ENCODE peak calls at places on chromosomes 1 and 21, in five cellular contexts. E is heart right ventricle, B is brain microvascular endothelial cell, C is AG04450, Y is gastrocnemius medialis. D is an unnamed sample.

GRCh38 chr1:119463569-119463968 is 43.4 kb upstream of the HSD3B1 start:
- DNase-seq in E (no peak), B (no peak), C (no peak), Y (no peak), D (no peak)

GRCh38 chr1:111503585-111504060 is at the start of the genes ADORA3 and TMIGD3:
- DNase-seq in E (no peak), B (no peak), C (no peak), Y (no peak), D (no peak)

GRCh38 chr21:26852422-26852821 is 7.2 kb upstream of the ADAMTS1 start:
- DNase-seq in E (no peak), B (no peak), C (no peak), Y (no peak), D (no peak)

GRCh38 chr1:87226341-87226760 is 102.3 kb upstream of the LMO4 start:
- DNase-seq in E (peak; percentile 47), B (peak; percentile 99), C (peak; percentile 96), Y (peak; percentile 21), D (no peak)

GRCh38 chr1:92953491-92953890 is 7.8 kb downstream of the DIPK1A start:
- DNase-seq in E (no peak), B (no peak), C (no peak), Y (no peak), D (no peak)

GRCh38 chr1:47951545-47952235 is 45.5 kb downstream of the TRABD2B start:
- DNase-seq in E (no peak), B (no peak), C (no peak), Y (no peak), D (no peak)

GRCh38 chr1:161215079-161215478 is at the start of gene FCER1G:
- DNase-seq in E (no peak), B (no peak), C (no peak), Y (no peak), D (no peak)

GRCh38 chr1:108560430-108561144 is 687 bp downstream of the EEIG2 start:
- DNase-seq in E (peak; percentile 49), B (peak; percentile 59), C (no peak), Y (no peak), D (no peak)

GRCh38 chr21:41703857-41704501 is 62.9 kb downstream of the RIPK4 start:
- DNase-seq in E (no peak), B (no peak), C (no peak), Y (no peak), D (no peak)

GRCh38 chr1:24898152-24898908 is 31.7 kb downstream of the RUNX3 start:
- DNase-seq in E (peak; percentile 31), B (peak; percentile 27), C (no peak), Y (no peak), D (peak; percentile 53)

GRCh38 chr1:202553560-202554038 is 156.7 kb downstream of the SYT2 start:
- DNase-seq in E (peak; percentile 42), B (peak; percentile 92), C (no peak), Y (no peak), D (no peak)

GRCh38 chr1:59052194-59052593 is 244.7 kb upstream of the FGGY start:
- DNase-seq in E (no peak), B (no peak), C (no peak), Y (no peak), D (no peak)

GRCh38 chr1:10784998-10785854 is 11.2 kb downstream of the CASZ1 start:
- DNase-seq in E (no peak), B (no peak), C (no peak), Y (no peak), D (no peak)

GRCh38 chr1:102296116-102296515 is 299.4 kb upstream of the OLFM3 start:
- DNase-seq in E (no peak), B (no peak), C (no peak), Y (no peak), D (no peak)

GRCh38 chr1:41268154-41268770 is 26.2 kb upstream of the SCMH1 start:
- DNase-seq in E (peak; percentile 73), B (peak; percentile 64), C (peak; percentile 46), Y (peak; percentile 45), D (peak; percentile 75)

GRCh38 chr1:7301346-7301993 is 469.6 kb upstream of the VAMP3 start:
- DNase-seq in E (no peak), B (peak; percentile 27), C (no peak), Y (no peak), D (no peak)

GRCh38 chr1:53949023-53949611 is 3.0 kb downstream of the LRRC42 start:
- DNase-seq in E (peak; percentile 21), B (no peak), C (no peak), Y (no peak), D (no peak)

GRCh38 chr1:161738627-161739287 is 10.8 kb upstream of the DUSP12 start:
- DNase-seq in E (peak; percentile 22), B (peak; percentile 76), C (peak; percentile 55), Y (peak; percentile 7), D (no peak)

GRCh38 chr21:20313013-20313412 is 685.2 kb upstream of the NCAM2 start:
- DNase-seq in E (no peak), B (no peak), C (no peak), Y (no peak), D (no peak)

GRCh38 chr1:26119892-26120608 is 8.4 kb downstream of the PDIK1L start:
- DNase-seq in E (no peak), B (no peak), C (no peak), Y (no peak), D (no peak)

GRCh38 chr1:224733021-224733911 is 117.1 kb downstream of the CNIH3 start:
- DNase-seq in E (peak; percentile 32), B (peak; percentile 29), C (no peak), Y (peak; percentile 9), D (no peak)

GRCh38 chr1:5485968-5486665 is 506.1 kb downstream of the NPHP4 start:
- DNase-seq in E (no peak), B (no peak), C (no peak), Y (no peak), D (no peak)

GRCh38 chr1:109499661-109500536 is 6.0 kb downstream of the CYB561D1 start:
- DNase-seq in E (no peak), B (peak; percentile 26), C (no peak), Y (no peak), D (no peak)

GRCh38 chr1:8604041-8604942 is 213.1 kb downstream of the RERE start:
- DNase-seq in E (no peak), B (no peak), C (no peak), Y (no peak), D (no peak)

GRCh38 chr1:176717052-176717754 is 254.2 kb downstream of the PAPPA2 start:
- DNase-seq in E (no peak), B (no peak), C (no peak), Y (no peak), D (no peak)

GRCh38 chr1:32151319-32151787 is 28.1 kb upstream of the TXLNA start:
- DNase-seq in E (no peak), B (peak; percentile 67), C (peak; percentile 55), Y (no peak), D (no peak)

GRCh38 chr1:186474208-186474607 is 13.3 kb upstream of the PDC start:
- DNase-seq in E (no peak), B (peak; percentile 76), C (no peak), Y (no peak), D (no peak)

GRCh38 chr21:36010801-36011200 is 49.5 kb downstream of the SETD4 start:
- DNase-seq in E (no peak), B (no peak), C (no peak), Y (no peak), D (no peak)

GRCh38 chr21:25639167-25639921 is at the start of gene JAM2:
- DNase-seq in E (peak; percentile 59), B (no peak), C (no peak), Y (no peak), D (peak; percentile 42)

GRCh38 chr1:151356668-151357067 is 9.6 kb upstream of the RFX5 start:
- DNase-seq in E (no peak), B (no peak), C (no peak), Y (no peak), D (no peak)

DNA sequence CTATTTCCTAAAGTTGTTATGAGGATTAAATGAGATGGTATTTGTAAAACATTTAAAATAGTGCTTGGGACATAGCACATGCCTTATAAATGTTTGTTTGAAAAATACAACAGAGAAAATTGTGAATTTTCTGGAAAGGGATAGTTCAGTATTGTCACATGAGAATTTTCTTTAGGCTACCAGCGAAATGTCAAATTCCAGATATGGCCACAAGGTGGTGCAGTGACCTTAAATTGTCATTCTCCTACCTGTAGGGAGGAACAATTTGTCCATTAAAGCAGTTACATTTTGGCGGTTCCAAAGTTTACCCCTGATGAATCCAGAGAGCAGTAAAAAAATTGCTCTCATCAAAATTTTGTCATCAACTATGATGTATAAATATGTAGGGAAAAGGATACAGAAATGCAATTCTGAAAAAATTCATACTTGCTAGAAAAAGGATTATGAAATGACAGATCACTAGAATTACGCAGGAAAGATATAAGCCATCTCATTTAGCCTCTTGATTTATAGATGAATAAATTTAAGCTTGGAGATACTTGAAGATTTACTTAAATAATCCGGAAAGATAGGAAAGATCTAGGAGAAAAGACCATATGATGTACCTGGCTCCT is 50.2 kb upstream of the TSHB start:
- DNase-seq in E (peak; percentile 58), B (peak; percentile 65), C (peak; percentile 13), Y (no peak), D (peak; percentile 45)
- TF ChIP-seq CTCF in E (peak; percentile 89), B (peak; percentile 70), C (peak; percentile 77), Y (peak; percentile 66), D (peak; percentile 85)

DNA sequence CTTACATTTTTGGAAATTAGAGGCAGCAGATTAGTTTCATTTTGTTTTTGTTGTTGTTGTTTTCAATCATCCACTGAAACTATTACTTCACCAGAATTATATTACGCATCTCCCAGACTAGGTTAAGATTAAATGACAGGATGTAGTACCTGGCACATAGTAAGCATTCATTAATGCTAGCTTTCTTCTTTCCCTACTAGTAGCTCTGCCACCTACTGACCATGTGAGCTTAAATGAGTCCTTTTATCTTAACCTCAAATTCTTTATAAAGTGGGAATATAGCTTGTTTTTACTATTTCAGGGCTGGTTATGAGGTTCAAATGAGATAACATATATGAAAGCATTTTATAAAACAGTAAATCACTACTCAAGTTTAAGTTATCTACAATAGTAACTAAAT is 10.2 kb upstream of the ASPM start:
- DNase-seq in E (no peak), B (no peak), C (no peak), Y (no peak), D (no peak)
- TF ChIP-seq CTCF in E (no peak), B (no peak), C (no peak), Y (no peak), D (no peak)

GRCh38 chr1:215682232-215682631 is 115.1 kb downstream of the KCTD3 start:
- DNase-seq in E (no peak), B (no peak), C (no peak), Y (no peak), D (no peak)
- TF ChIP-seq CTCF in E (no peak), B (no peak), C (peak; percentile 39), Y (no peak), D (peak; percentile 48)

DNA sequence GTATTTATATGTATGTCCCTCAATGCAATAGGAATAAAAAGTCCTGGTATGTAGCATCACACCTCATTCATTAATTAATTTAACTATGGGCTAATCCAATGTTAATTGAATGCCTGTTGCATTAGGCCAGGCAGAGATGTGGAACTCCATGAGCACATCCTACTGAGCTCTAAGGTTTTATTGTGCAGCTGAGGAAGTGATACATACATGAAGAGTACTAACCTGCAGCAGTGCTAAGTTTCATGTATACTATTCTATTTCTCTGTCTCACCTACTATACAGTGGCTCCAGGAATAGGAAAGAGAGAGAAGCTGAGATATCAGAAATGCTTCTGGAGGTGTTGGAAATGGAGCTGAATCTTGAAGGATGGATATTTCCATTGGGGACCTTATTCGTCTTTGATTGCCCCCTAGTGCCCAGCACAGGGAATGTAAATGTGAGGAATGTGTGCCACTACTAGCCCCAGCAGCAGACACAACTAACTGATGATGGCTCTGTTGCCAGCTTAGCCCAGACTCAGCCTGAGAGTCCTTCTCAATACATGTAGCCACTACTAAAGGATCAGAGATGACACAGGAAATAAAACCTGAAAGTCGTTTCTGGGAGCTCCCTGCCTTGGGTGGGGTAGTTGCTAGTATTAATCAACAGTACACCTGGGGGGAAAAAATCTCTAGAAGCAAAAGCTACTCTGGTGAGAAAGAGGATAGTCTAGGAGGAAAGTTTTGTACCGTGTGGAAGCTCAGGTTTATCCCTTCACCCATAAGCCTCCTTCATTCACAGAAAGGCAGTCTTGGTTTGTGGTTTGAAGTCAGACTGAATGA is 173.3 kb upstream of the FOXD3 start:
- DNase-seq in E (no peak), B (peak; percentile 49), C (peak; percentile 3), Y (no peak), D (peak; percentile 17)
- TF ChIP-seq CTCF in E (peak; percentile 55), B (peak; percentile 84), C (peak; percentile 67), Y (no peak), D (peak; percentile 67)